ENCODE peak calls at places on chromosome 5, in nine cellular contexts. Y is endothelial cell of umbilical vein, C is SK-N-SH, B is prostate gland, O is stomach, H is transverse colon, D is HCT116, N is spleen, L is HepG2. P is an unnamed sample.
A peak's percentile ranks its signal among the peaks of the same experiment; 100 is the strongest.

GRCh38 chr5:132472431-132472830 is 18.1 kb downstream of the IRF1 start:
- DNase-seq in Y (no peak), C (no peak), B (no peak), O (peak; percentile 10), H (peak; percentile 4), D (no peak), N (peak; percentile 59), L (no peak), P (peak; percentile 39)

GRCh38 chr5:134141346-134142050 is 27.0 kb downstream of the TCF7 start:
- DNase-seq in Y (no peak), C (no peak), B (no peak), O (peak; percentile 21), H (no peak), D (no peak), N (peak; percentile 47), L (no peak), P (peak; percentile 42)

GRCh38 chr5:75049581-75050274 is 2.6 kb downstream of the GCNT4 start:
- DNase-seq in Y (peak; percentile 55), C (peak; percentile 56), B (peak; percentile 28), O (peak; percentile 70), H (peak; percentile 77), D (peak; percentile 68), N (peak; percentile 74), L (peak; percentile 69), P (no peak)

GRCh38 chr5:1667648-1668140 is 131.9 kb downstream of the MRPL36 start:
- DNase-seq in Y (no peak), C (peak; percentile 43), B (no peak), O (no peak), H (no peak), D (no peak), N (no peak), L (no peak), P (no peak)

GRCh38 chr5:65663804-65664521 is 39.1 kb downstream of the SHLD3 start:
- DNase-seq in Y (peak; percentile 16), C (peak; percentile 17), B (no peak), O (no peak), H (no peak), D (peak; percentile 4), N (no peak), L (no peak), P (no peak)

GRCh38 chr5:177396086-177396485 is 4.4 kb downstream of the PFN3 start:
- DNase-seq in Y (no peak), C (no peak), B (no peak), O (no peak), H (no peak), D (no peak), N (no peak), L (no peak), P (no peak)

GRCh38 chr5:178429156-178429468 is 161.1 kb downstream of the COL23A1 start:
- DNase-seq in Y (no peak), C (no peak), B (no peak), O (no peak), H (no peak), D (no peak), N (no peak), L (no peak), P (no peak)

GRCh38 chr5:172211676-172212075 is 17.7 kb downstream of the EFCAB9 start:
- DNase-seq in Y (no peak), C (no peak), B (no peak), O (no peak), H (no peak), D (no peak), N (no peak), L (no peak), P (no peak)

GRCh38 chr5:132458651-132459030 is 31.9 kb downstream of the IRF1 start:
- DNase-seq in Y (no peak), C (no peak), B (no peak), O (no peak), H (no peak), D (no peak), N (no peak), L (no peak), P (no peak)

GRCh38 chr5:96657068-96657467 is 5.1 kb upstream of the CAST start:
- DNase-seq in Y (peak; percentile 53), C (no peak), B (no peak), O (no peak), H (peak; percentile 56), D (peak; percentile 84), N (no peak), L (peak; percentile 12), P (no peak)

GRCh38 chr5:50751064-50751657 is 84.7 kb downstream of the PARP8 start:
- DNase-seq in Y (no peak), C (peak; percentile 48), B (peak; percentile 31), O (no peak), H (peak; percentile 12), D (peak; percentile 32), N (no peak), L (peak; percentile 30), P (no peak)

GRCh38 chr5:131973981-131974380 is 28.5 kb upstream of the MEIKIN start:
- DNase-seq in Y (no peak), C (no peak), B (no peak), O (no peak), H (no peak), D (no peak), N (no peak), L (no peak), P (no peak)

GRCh38 chr5:123720955-123721354 is 209.0 kb downstream of the CSNK1G3 start:
- DNase-seq in Y (no peak), C (no peak), B (no peak), O (no peak), H (no peak), D (no peak), N (no peak), L (no peak), P (no peak)

DNA sequence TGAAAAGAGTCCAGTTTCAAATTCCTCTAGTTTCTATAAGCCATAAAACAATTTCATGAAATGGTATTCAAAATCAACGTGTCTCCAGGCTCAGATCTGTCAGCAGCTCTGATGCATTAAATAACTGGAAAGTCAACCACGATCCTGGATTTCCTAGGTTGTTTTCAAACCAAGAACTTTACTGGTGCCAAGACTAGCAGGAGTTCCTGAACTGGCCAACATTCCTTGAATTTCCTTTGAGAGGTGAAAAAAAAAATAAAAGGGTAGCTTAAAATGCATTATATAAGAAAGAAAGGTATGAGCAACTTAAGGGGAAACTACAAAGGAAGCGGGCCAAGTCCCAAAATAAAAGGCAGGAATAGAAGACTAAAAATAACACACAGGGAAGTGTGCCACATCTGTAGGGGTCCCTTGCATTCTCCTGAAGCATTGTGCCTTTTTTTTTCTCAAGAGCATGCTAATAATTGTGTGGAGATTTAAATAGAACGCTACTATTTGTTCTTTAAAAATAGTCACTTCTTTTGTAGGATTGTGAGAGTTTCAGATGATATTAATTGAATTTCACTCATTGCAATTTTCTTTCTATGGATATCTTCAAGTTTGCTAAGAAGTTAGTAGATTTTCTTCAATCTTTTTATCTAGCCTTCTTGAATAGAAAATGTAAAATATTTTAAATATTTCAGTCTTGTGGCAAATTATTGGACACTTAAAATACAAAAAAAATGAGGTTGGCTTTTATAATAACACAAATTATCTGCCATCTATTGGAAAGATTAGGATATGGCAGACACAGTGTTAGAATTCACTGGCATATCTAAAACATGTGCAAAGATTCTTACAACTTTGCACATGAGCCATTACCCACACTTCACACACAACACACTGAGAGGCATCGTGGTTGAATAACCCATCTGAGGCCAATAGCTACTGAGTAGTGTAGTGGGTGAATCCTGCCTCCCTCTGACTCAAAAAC is 15.3 kb downstream of the ESM1 start:
- DNase-seq in Y (peak; percentile 88), C (no peak), B (no peak), O (no peak), H (no peak), D (no peak), N (no peak), L (no peak), P (no peak)
- TF ChIP-seq CTCF in Y (no peak), C (peak; percentile 32), B (no peak), O (no peak), H (no peak), D (no peak), N (no peak), L (no peak), P (no peak)

DNA sequence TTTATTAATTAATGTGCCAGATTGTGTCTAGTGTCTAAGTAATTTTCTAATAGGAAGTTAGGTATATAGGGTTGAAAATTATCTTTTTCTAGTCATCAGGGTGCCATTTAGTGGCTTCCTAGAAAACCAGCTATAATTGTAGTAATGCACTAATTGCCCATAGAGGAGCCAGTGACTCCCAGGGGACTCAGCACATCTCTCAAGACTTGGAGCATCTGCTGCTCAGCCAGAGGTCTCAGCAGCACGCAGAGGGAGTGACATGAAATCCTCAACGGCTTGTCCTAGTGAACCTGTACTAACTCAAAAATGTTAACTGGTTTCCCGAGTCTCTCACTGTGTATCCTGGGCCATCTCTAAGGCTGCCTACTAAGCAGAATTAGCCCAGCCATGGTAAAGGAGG is 78.2 kb upstream of the MAN2A1 start:
- DNase-seq in Y (no peak), C (no peak), B (no peak), O (no peak), H (no peak), D (no peak), N (no peak), L (no peak), P (no peak)
- TF ChIP-seq POLR2AphosphoS5 in Y (no peak), C (no peak), B (no peak), O (no peak), H (no peak), D (no peak), N (no peak), L (no peak), P (no peak)

DNA sequence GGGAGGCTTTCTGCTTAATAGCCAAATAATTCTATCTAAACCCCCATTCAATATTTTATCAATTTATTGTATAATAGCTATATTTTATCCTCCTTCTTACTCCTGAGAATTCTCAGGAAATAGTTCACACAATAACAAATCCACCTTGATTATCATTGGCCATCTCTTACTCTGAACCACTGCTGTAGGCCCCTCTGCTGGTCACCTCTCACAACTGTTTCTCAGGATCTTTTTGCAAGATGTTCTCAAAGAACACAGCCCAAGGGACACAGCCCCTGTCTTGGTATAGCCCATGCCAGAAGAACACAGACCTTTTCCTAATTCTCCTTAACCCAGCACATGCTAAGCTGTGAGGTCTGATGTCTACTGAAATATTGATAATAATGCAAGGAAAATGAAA is 74.9 kb upstream of the HTR4 start:
- DNase-seq in Y (peak; percentile 28), C (peak; percentile 12), B (no peak), O (no peak), H (peak; percentile 15), D (no peak), N (no peak), L (no peak), P (no peak)
- TF ChIP-seq CTCF in Y (peak; percentile 8), C (peak; percentile 45), B (no peak), O (no peak), H (peak; percentile 23), D (peak; percentile 45), N (no peak), L (no peak), P (peak; percentile 35)

DNA sequence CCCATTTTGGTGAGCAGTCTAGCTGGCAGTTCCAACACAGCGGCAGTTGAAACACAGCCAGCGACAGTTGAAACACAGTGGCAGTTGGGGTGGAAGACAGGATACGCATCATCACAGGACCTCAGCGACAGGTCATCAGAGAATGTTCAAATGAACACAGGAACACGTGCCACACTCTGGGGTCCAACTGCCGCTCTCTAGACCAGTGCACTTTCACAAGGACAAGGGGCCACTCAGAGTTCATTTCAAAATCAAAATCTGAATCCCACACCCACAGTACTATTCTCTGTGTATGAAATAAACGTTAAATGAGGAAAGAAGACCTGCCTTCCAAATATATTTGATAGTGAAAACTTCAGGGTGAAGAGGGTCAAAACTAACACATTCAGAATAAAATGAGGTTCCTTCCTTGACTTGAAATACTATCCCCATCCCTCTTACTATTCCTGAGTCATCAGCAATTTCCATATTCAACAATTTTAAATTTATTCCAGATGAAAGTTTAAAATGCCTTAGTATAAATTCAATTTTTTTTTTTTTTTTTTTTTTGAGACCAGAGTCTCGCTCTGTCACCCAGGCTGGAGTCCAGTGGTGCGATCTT is 53.0 kb upstream of the SIMC1 start:
- DNase-seq in Y (no peak), C (no peak), B (no peak), O (no peak), H (no peak), D (no peak), N (no peak), L (no peak), P (no peak)
- TF ChIP-seq POLR2AphosphoS5 in Y (no peak), C (no peak), B (no peak), O (no peak), H (no peak), D (no peak), N (no peak), L (no peak), P (no peak)